ENCODE peak calls at places on chromosomes 11 and 22, in four cellular contexts. V, P, A and K are unnamed samples.

GRCh38 chr11:109048098-109048497 is 373.9 kb upstream of the C11orf87 start:
- DNase-seq in V (peak; percentile 54), P (no peak), A (no peak), K (no peak)

GRCh38 chr11:57539342-57539741 is 1.9 kb downstream of the SMTNL1 start:
- DNase-seq in V (no peak), P (no peak), A (no peak), K (no peak)

GRCh38 chr22:46941958-46942815 is 179.7 kb downstream of the TBC1D22A start:
- DNase-seq in V (peak; percentile 44), P (no peak), A (no peak), K (no peak)

GRCh38 chr11:131851951-131852350 is 481.5 kb downstream of the NTM start:
- DNase-seq in V (no peak), P (no peak), A (no peak), K (no peak)

GRCh38 chr11:129888451-129888850 is 6.9 kb downstream of the NFRKB start:
- DNase-seq in V (no peak), P (no peak), A (no peak), K (no peak)

GRCh38 chr11:8260202-8260996 is 3.3 kb downstream of the LMO1 start:
- DNase-seq in V (no peak), P (no peak), A (no peak), K (no peak)

GRCh38 chr11:35160248-35160820 is 21.4 kb downstream of the CD44 start:
- DNase-seq in V (no peak), P (no peak), A (no peak), K (no peak)

GRCh38 chr11:67320011-67320410 is 16.7 kb downstream of the SSH3 start:
- DNase-seq in V (peak; percentile 40), P (no peak), A (no peak), K (no peak)

GRCh38 chr22:27749597-27750225 is 51.8 kb downstream of the MN1 start:
- DNase-seq in V (peak; percentile 69), P (no peak), A (no peak), K (no peak)

GRCh38 chr11:105181100-105181499 is 41.5 kb upstream of the CARD18 start:
- DNase-seq in V (peak; percentile 50), P (no peak), A (no peak), K (no peak)

GRCh38 chr11:58562375-58562800 is 13.3 kb downstream of the LPXN start:
- DNase-seq in V (no peak), P (no peak), A (no peak), K (no peak)

GRCh38 chr22:46260038-46260437 is 3.1 kb downstream of the PKDREJ start:
- DNase-seq in V (no peak), P (no peak), A (no peak), K (no peak)

GRCh38 chr11:134391170-134391569 is 20.9 kb downstream of the B3GAT1 start:
- DNase-seq in V (no peak), P (no peak), A (no peak), K (no peak)

GRCh38 chr22:24429411-24430365 is 2.3 kb downstream of the ADORA2A start:
- DNase-seq in V (no peak), P (no peak), A (peak; percentile 63), K (no peak)

GRCh38 chr11:47980907-47981621 is 705 bp downstream of the PTPRJ start:
- DNase-seq in V (peak; percentile 53), P (no peak), A (no peak), K (no peak)

GRCh38 chr22:12601870-12602779 is 2925.9 kb upstream of the OR11H1 start:
- DNase-seq in V (no peak), P (no peak), A (no peak), K (no peak)

GRCh38 chr11:72606362-72607100 is 67.7 kb downstream of the PDE2A start:
- DNase-seq in V (no peak), P (no peak), A (no peak), K (no peak)

GRCh38 chr11:102664001-102664752 is 39.0 kb upstream of the MMP20 start:
- DNase-seq in V (no peak), P (no peak), A (no peak), K (no peak)

GRCh38 chr22:38074181-38075104 is 9.5 kb downstream of the SLC16A8 start:
- DNase-seq in V (peak; percentile 37), P (no peak), A (no peak), K (no peak)

GRCh38 chr11:20501971-20502370 is 97.4 kb upstream of the SLC6A5 start:
- DNase-seq in V (no peak), P (no peak), A (no peak), K (no peak)

GRCh38 chr22:32473388-32473952 is 1.1 kb upstream of the FBXO7 start:
- DNase-seq in V (peak; percentile 68), P (peak; percentile 13), A (no peak), K (no peak)

GRCh38 chr11:92048415-92048814 is 176.2 kb upstream of the FAT3 start:
- DNase-seq in V (no peak), P (no peak), A (no peak), K (no peak)

GRCh38 chr11:121318848-121319834 is 26.6 kb downstream of the SC5D start:
- DNase-seq in V (peak; percentile 57), P (peak; percentile 33), A (peak; percentile 47), K (no peak)

GRCh38 chr11:67698247-67698646 is 23.8 kb upstream of the ALDH3B2 start:
- DNase-seq in V (no peak), P (no peak), A (no peak), K (no peak)

GRCh38 chr11:76830639-76831312 is 29.9 kb upstream of the ACER3 start:
- DNase-seq in V (peak; percentile 64), P (peak; percentile 67), A (peak; percentile 50), K (no peak)

GRCh38 chr11:67613960-67614715 is 7.4 kb downstream of the NDUFV1 start:
- DNase-seq in V (peak; percentile 38), P (no peak), A (no peak), K (no peak)

GRCh38 chr11:61966673-61967176 is 709 bp downstream of the FTH1 start:
- DNase-seq in V (peak; percentile 42), P (no peak), A (no peak), K (no peak)

GRCh38 chr11:118305726-118306125 is 1.2 kb downstream of the CD3E start:
- DNase-seq in V (no peak), P (no peak), A (no peak), K (no peak)

GRCh38 chr11:75214411-75214821 is 26.2 kb upstream of the TPBGL start:
- DNase-seq in V (peak; percentile 54), P (peak; percentile 11), A (peak; percentile 45), K (peak; percentile 26)

GRCh38 chr11:133663586-133663985 is 131.3 kb upstream of the OPCML start:
- DNase-seq in V (no peak), P (no peak), A (no peak), K (no peak)

GRCh38 chr11:70650075-70650909 is 252.0 kb downstream of the CTTN start:
- DNase-seq in V (peak; percentile 47), P (peak; percentile 10), A (peak; percentile 46), K (peak; percentile 23)

GRCh38 chr11:88543902-88544655 is 206.5 kb upstream of the CTSC start:
- DNase-seq in V (peak; percentile 93), P (peak; percentile 83), A (peak; percentile 54), K (peak; percentile 59)

GRCh38 chr11:93054881-93055280 is 85.4 kb downstream of the MTNR1B start:
- DNase-seq in V (peak; percentile 90), P (peak; percentile 86), A (no peak), K (peak; percentile 85)

GRCh38 chr11:124669193-124669592 is 4.3 kb downstream of the SIAE start:
- DNase-seq in V (peak; percentile 43), P (no peak), A (peak; percentile 48), K (no peak)

GRCh38 chr22:45263790-45264269 is 20.9 kb upstream of the UPK3A start:
- DNase-seq in V (peak; percentile 87), P (peak; percentile 61), A (peak; percentile 77), K (no peak)

GRCh38 chr11:119065369-119065768 is 2.2 kb upstream of the VPS11 start:
- DNase-seq in V (peak; percentile 46), P (no peak), A (no peak), K (no peak)

DNA sequence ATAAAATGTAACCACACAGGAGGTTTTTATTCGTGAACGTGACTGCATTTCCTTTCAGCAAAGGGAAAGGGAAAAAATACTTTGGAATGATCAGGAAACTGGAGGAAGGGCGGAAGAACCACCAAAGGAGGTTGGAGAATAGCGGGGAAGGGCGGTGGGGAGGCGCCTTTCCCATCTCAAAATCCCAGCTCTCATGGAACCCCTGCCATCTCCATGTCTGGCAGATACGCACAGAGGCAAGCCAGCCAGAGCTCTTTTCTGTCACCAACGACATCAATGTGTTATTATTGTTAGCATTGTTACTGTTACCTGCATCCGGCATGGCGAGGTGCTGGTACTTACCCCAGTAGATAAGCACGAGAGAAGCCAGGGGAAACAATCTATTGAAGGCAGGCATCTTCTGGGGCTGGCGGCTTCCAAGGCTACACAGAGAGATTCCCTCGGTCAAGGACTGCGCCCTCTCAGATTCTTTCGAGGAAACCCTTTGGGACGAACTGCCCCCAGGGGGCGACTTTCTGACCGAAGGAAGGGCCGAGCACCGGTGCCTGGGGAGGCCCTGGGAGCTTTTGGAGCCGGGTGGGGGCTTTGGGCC is 923 bp downstream of the SCN3B start:
- DNase-seq in V (no peak), P (no peak), A (no peak), K (no peak)
- TF ChIP-seq CTCF in V (no peak), P (no peak), A (no peak), K (peak; percentile 22)

DNA sequence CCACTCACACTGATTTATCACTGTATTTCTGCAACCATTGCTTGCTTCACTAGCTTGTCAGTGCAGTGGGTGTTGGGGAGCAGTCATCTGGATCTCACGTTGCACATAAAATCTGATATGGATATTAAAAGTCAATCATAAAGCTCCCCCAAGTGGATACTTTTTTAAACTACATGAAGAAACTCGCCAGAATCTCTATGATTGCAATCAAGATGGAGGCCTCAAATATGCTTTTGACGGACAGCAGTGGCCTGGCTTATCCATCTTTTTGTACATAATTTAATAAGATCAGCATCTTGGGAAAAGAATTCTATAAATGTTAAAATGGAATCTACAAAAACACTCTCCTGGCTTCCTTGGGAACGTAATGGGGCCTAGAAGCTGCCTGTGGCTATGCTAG is 137.7 kb downstream of the WT1 start:
- DNase-seq in V (peak; percentile 61), P (peak; percentile 45), A (peak; percentile 28), K (no peak)
- TF ChIP-seq CTCF in V (peak; percentile 46), P (peak; percentile 29), A (no peak), K (peak; percentile 36)

DNA sequence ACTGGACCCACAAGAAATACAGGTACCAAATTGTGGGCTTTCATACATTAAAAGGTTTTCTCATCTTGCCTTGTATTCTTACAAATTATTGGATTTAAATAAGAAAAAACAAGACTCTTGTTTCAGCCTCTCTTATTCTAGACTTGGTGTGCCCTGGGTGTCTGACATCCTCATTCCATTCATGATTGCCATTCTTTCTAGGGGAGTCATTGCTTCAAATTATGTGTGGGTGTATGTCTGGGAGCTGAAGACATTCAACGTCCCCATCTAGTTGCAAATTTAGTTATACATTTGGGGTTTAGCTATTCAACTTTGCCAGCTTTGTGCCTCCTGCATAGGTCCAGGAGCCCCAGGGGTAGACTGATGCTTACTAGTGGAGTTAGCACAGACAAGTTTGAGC is 18.1 kb downstream of the MAML2 start:
- DNase-seq in V (peak; percentile 90), P (no peak), A (no peak), K (no peak)
- TF ChIP-seq CTCF in V (no peak), P (no peak), A (no peak), K (no peak)

GRCh38 chr22:23094260-23094659 is 23.9 kb downstream of the GNAZ start:
- DNase-seq in V (no peak), P (no peak), A (no peak), K (no peak)

GRCh38 chr22:23097412-23098229 is 27.3 kb downstream of the GNAZ start:
- DNase-seq in V (no peak), P (no peak), A (no peak), K (no peak)

GRCh38 chr22:23094695-23095466 is 24.6 kb downstream of the GNAZ start:
- DNase-seq in V (no peak), P (no peak), A (no peak), K (no peak)

GRCh38 chr22:23093090-23093788 is 22.9 kb downstream of the GNAZ start:
- DNase-seq in V (no peak), P (no peak), A (no peak), K (no peak)

GRCh38 chr22:23095467-23096342 is 25.4 kb downstream of the GNAZ start:
- DNase-seq in V (no peak), P (no peak), A (no peak), K (no peak)
- TF ChIP-seq CTCF in V (no peak), P (no peak), A (no peak), K (no peak)